ENCODE peak calls at places on chromosomes 13 and 19, in eight cellular contexts. X is adrenal gland, T is D721Med, I is GM12865, D is mucosa of descending colon, O is ascending aorta, J is AG09309, S is astrocyte. A is an unnamed sample.

GRCh38 chr13:49836516-49836915 is 44.0 kb upstream of the KPNA3 start:
- DNase-seq in X (no peak), T (no peak), I (no peak), O (no peak), D (no peak), J (no peak), S (no peak), A (no peak)

GRCh38 chr13:68173111-68173510 is 943.0 kb upstream of the PCDH9 start:
- DNase-seq in X (no peak), S (peak; percentile 71), J (no peak), T (no peak), I (no peak), O (no peak), D (no peak), A (no peak)

GRCh38 chr13:69809152-69809551 is 298.5 kb upstream of the ATXN8OS start:
- DNase-seq in X (no peak), I (no peak), J (no peak), T (no peak), D (no peak), S (no peak), O (no peak), A (no peak)

GRCh38 chr19:1809663-1810062 is 2.4 kb downstream of the ATP8B3 start:
- DNase-seq in D (no peak), O (no peak), X (no peak), T (no peak), S (no peak), J (no peak), I (no peak), A (no peak)

GRCh38 chr13:37960427-37960826 is 90.9 kb upstream of the TRPC4 start:
- DNase-seq in I (no peak), O (no peak), S (no peak), T (no peak), D (no peak), J (no peak), X (no peak), A (no peak)

GRCh38 chr19:1861599-1862031 is 1.8 kb downstream of the KLF16 start:
- DNase-seq in J (no peak), X (no peak), T (no peak), O (no peak), I (no peak), S (no peak), D (no peak), A (no peak)

GRCh38 chr19:55549500-55550320 is 4.4 kb upstream of the SBK3 start:
- DNase-seq in O (peak; percentile 77), J (peak; percentile 81), S (peak; percentile 93), X (no peak), D (peak; percentile 27), I (no peak), T (no peak), A (no peak)

GRCh38 chr13:40786568-40786996 is 2.8 kb upstream of the SLC25A15 start:
- DNase-seq in J (no peak), X (peak; percentile 52), S (no peak), D (no peak), I (no peak), O (no peak), T (no peak), A (peak; percentile 73)

GRCh38 chr19:53333071-53333465 is 481 bp upstream of the ZNF845 start:
- DNase-seq in S (no peak), D (peak; percentile 43), X (peak; percentile 70), O (peak; percentile 81), T (no peak), I (peak; percentile 7), J (no peak), A (peak; percentile 54)

GRCh38 chr19:485583-486236 is 10.6 kb upstream of the MADCAM1 start:
- DNase-seq in T (peak; percentile 30), I (no peak), J (no peak), X (peak; percentile 89), S (peak; percentile 9), O (peak; percentile 77), D (no peak), A (no peak)

DNA sequence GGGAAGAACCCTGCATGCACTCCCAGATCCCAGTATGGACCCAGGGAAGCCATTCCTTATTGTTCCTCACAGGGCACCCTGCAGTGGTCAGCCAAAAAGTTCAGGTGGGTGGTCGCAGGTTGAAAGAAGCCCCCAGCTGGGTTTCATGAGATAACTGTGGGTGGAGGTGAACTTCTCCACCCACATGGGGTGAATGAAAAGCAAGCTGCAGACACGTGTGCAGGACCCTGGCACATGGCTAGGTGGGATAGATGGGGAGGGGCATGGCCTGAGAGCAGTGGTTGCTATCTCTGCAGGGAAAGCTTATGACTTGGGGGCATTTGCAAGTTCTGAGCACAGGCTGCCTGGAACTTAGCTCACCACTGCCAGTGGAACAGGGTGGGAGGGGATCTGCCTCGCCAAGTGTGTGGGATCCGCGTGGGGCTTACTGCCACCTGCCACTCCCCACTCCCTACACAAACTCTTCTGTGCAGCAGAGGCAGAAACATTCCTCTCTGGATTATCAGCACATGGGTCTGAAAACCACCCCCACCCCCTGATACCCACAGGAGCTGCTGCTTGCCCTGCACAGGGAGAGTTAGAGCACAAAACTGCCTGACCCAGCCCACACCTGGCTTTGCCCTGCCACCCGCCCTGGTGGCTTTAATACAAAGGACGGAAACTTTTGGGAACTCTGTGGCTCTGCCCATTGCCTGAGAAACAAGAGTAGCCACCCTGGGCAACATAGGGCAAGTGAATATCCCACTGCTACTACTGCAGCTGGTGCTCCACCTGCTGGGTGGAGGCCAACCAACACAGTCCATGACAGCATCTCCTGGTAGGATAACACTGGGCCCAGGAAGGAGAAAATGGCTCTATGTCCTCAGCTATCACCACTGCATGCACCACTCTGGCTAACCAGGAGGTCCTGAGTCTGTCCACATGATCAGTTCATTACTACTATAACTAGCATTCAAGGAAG is 24.4 kb downstream of the PLA2G4C start:
- DNase-seq in I (no peak), S (no peak), D (no peak), O (no peak), T (no peak), J (no peak), X (no peak), A (peak; percentile 12)
- TF ChIP-seq CTCF in I (no peak), S (no peak), D (no peak), O (no peak), T (peak; percentile 25), J (no peak), X (no peak), A (no peak)

GRCh38 chr13:98142427-98143156 is at the start of gene FARP1:
- DNase-seq in D (peak; percentile 78), I (peak; percentile 80), O (peak; percentile 79), T (peak; percentile 60), J (no peak), S (peak; percentile 41), X (peak; percentile 84), A (peak; percentile 40)
- TF ChIP-seq CTCF in D (peak; percentile 57), I (peak; percentile 42), O (no peak), T (peak; percentile 25), J (peak; percentile 21), S (no peak), X (no peak), A (peak; percentile 19)

GRCh38 chr19:58399903-58400637 is 4.6 kb downstream of the RNF225 start:
- DNase-seq in T (no peak), J (no peak), X (peak; percentile 69), D (no peak), S (no peak), I (no peak), O (no peak), A (no peak)

GRCh38 chr19:58401825-58402433 is 6.5 kb downstream of the RNF225 start:
- DNase-seq in D (no peak), S (no peak), I (no peak), T (no peak), X (no peak), J (no peak), O (no peak), A (no peak)

GRCh38 chr19:58400638-58400915 is 5.1 kb downstream of the RNF225 start:
- DNase-seq in T (no peak), X (no peak), J (no peak), I (no peak), S (no peak), D (no peak), O (no peak), A (no peak)

GRCh38 chr19:58398545-58398944 is 3.1 kb downstream of the RNF225 start:
- DNase-seq in T (no peak), X (no peak), O (no peak), S (no peak), I (no peak), D (no peak), J (no peak), A (no peak)

DNA sequence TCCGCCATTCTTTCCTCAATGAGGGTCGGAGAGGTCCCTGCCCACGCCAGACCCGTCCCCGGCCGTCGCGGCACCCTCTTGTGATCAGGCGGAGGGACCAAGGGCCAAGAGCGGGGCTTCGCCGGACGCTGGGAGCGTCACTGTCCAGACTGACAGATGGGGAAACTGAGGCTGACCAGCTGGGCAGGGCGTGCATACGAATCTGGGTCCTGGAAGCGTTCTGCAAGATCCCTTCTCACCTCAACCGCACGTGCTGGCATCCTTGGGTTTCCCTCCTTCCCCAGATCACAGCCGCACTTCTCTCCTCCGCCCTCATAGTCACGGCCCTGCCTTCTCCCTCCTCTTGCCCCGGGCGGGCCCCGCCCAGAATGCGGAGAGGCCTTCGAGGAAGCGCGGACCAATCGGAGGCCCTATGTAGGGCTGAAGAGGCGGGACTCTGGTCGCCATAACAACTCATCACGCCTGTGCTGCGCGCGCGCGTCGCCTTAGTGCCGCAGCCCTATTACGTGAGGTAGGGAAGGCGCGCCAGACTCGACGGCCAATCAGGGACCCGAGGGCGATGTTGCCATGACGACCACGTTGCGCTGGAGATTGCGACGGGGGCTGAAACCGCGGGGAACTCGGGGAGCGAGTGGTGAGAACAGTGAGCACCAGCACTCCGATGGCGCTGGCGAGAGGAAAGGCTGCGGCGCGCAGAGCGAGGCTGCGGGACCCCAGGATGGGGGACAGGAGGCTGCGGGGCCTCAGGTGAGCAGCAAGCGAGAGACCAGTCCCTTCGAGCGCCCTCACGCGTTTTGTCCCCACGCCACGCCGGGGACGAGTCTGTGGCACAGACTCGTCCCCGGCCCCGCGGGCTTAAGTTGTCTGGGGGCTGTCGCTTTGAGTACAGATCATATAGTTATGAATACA is 5.7 kb downstream of the RNF225 start:
- DNase-seq in D (peak; percentile 100), J (peak; percentile 97), O (peak; percentile 99), S (peak; percentile 96), X (peak; percentile 100), I (peak; percentile 100), T (peak; percentile 84), A (peak; percentile 100)
- TF ChIP-seq CTCF in D (no peak), J (no peak), O (peak; percentile 30), S (no peak), X (no peak), I (no peak), T (no peak), A (no peak)

GRCh38 chr19:14554382-14554812 is 17.5 kb downstream of the NDUFB7 start:
- DNase-seq in S (no peak), O (no peak), X (no peak), J (no peak), I (no peak), T (no peak), D (peak; percentile 37), A (no peak)

GRCh38 chr19:14558370-14559066 is 13.3 kb downstream of the NDUFB7 start:
- DNase-seq in T (no peak), S (no peak), D (no peak), X (no peak), J (no peak), I (no peak), O (no peak), A (no peak)

GRCh38 chr19:14556662-14557188 is 15.1 kb downstream of the NDUFB7 start:
- DNase-seq in I (peak; percentile 91), S (peak; percentile 47), X (peak; percentile 86), O (peak; percentile 79), D (peak; percentile 74), T (peak; percentile 48), J (no peak), A (peak; percentile 79)

GRCh38 chr19:14553939-14554243 is 18.0 kb downstream of the NDUFB7 start:
- DNase-seq in O (no peak), X (no peak), I (no peak), J (no peak), D (no peak), T (no peak), S (no peak), A (no peak)

GRCh38 chr19:14555918-14556661 is 15.8 kb downstream of the NDUFB7 start:
- DNase-seq in O (no peak), J (no peak), I (no peak), D (no peak), S (peak; percentile 68), T (no peak), X (no peak), A (peak; percentile 68)
- TF ChIP-seq CTCF in O (no peak), J (no peak), I (no peak), D (no peak), S (no peak), T (no peak), X (no peak), A (no peak)

A was measured in activated CD8-positive, alpha-beta T cell treated with anti-CD3 and anti-CD28 coated beads for 36 hours.